ENCODE peak calls at places on chromosomes 5 and 9, in ten cellular contexts. N, X, Z, U, G, L, V, K, Y and Q are unnamed samples.

GRCh38 chr9:97918641-97919040 is 3.7 kb downstream of the TRMO start:
- DNase-seq in L (no peak), Y (no peak), X (no peak), G (no peak), V (peak), U (no peak), K (no peak), Z (no peak), N (no peak), Q (no peak)

GRCh38 chr5:87541033-87541432 is 128.3 kb upstream of the CCNH start:
- DNase-seq in G (no peak), V (peak), Z (peak), Y (no peak), N (no peak), X (peak), L (peak), U (peak), K (peak), Q (peak)

GRCh38 chr5:135139397-135140134 is 105.5 kb upstream of the PITX1 start:
- DNase-seq in Y (peak), U (peak), Z (no peak), G (peak), L (peak), X (no peak), V (peak), N (no peak), K (peak), Q (no peak)

GRCh38 chr5:176413255-176413565 is 3.1 kb downstream of the CLTB start:
- DNase-seq in Z (no peak), U (peak), L (no peak), K (no peak), V (peak), N (no peak), G (no peak), Y (no peak), X (no peak), Q (no peak)

GRCh38 chr5:69415584-69415958 is 655 bp downstream of the MARVELD2 start:
- DNase-seq in Z (peak), G (no peak), U (peak), X (peak), K (no peak), L (no peak), Y (no peak), N (peak), V (peak), Q (no peak)

GRCh38 chr9:126550891-126551351 is 62.8 kb upstream of the LMX1B start:
- DNase-seq in Y (no peak), X (no peak), K (no peak), G (no peak), Z (no peak), U (no peak), V (no peak), L (no peak), N (peak), Q (no peak)

GRCh38 chr9:26243298-26243697 is 565.1 kb upstream of the TUSC1 start:
- DNase-seq in L (no peak), G (no peak), N (no peak), K (no peak), U (no peak), X (no peak), Y (no peak), V (no peak), Z (no peak), Q (no peak)

GRCh38 chr9:102354041-102354440 is 615.6 kb upstream of the GRIN3A start:
- DNase-seq in N (no peak), U (peak), V (peak), Y (no peak), X (no peak), K (no peak), G (no peak), L (no peak), Z (no peak), Q (no peak)

GRCh38 chr5:151079838-151080619 is 805 bp downstream of the TNIP1 start:
- DNase-seq in X (no peak), Z (no peak), K (no peak), Y (peak), G (no peak), L (no peak), N (no peak), U (peak), V (peak), Q (no peak)

GRCh38 chr5:121850272-121850671 is 1.4 kb upstream of the FTMT start:
- DNase-seq in V (no peak), Z (no peak), X (no peak), G (no peak), K (no peak), U (no peak), N (no peak), Y (no peak), L (no peak), Q (no peak)

DNA sequence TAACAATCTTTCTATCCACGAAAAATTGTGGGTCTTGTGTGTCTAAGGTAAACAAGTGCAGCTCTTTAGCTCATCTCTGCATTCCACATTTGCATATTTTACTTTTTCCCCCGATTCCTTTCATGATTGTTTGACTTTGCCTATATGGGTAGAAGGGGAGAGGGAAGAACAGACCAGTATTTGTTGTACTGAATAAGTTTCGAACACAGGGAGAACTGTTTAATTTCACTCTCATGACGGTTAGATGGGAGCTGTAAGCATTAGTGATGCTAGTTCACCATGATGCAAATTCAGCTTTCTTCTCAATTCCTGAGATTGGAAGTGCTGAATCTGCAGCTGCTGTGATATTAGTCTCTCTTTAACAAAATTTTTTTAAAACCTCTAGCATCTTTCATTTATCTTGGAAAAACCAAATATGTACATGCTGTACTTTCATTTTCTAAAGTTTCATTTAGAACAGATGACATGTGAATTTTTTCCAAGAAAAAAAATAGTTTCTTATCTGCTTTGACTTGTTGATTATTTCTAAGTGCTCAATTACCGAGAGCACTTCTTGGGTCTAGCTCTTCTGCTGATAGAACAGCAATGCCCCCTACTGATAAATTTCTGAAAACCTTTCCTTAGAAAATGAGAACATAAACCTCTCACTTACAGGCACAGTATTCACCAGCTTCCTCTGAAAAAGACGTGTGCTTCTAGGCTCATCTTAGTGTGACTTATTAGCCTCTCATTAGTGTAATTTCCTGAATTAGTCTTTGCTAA is 149.5 kb downstream of the BAAT start:
- DNase-seq in N (no peak), G (no peak), V (peak), X (peak), U (peak), K (no peak), Y (no peak), Z (no peak), L (no peak), Q (peak)
- TF ChIP-seq CTCF in N (no peak), G (no peak), V (peak), X (peak), U (peak), K (no peak), Y (no peak), Z (peak), L (no peak), Q (peak)

DNA sequence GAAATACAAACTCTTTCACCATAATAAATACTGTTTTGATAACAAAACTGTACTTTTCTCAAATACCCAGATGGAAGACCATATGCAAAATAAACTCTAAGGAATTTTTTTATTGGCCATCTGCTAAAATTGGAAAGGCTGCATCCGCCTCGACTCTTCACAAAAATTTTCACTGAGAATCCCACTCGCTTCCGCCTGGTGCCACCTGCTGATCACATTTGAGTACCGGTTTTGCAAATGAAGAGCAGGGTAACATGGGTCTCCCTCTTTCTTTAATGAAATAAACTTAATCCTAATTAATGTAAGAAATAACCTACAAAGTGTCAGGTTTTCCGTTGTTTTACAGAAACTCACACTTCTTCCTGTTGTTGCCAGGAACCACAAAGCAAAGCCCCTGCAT is 76.3 kb downstream of the TTLL11 start:
- DNase-seq in K (no peak), Z (no peak), V (no peak), U (no peak), N (no peak), L (no peak), G (no peak), X (peak), Y (no peak), Q (no peak)
- TF ChIP-seq CTCF in K (peak), Z (no peak), V (peak), U (peak), N (no peak), L (peak), G (no peak), X (peak), Y (peak), Q (peak)

DNA sequence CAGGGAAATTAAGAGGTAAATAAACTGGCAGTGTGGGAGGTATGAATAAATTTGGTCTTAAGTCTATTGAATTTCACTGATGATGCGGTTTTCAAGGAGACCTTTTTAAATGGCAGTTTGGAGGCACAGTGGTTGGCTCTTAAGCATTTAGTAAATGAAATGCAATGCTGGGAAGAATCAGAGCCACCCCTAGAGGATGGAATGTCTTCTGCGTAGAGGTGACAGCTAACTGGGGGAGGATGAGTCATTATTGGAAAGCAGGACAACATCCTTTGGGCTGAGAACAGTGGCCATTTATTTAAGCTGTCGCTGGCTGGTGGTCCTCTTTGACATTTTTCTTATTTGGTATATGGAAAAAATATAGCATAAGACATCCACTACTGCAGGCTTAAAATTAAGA is 163.2 kb downstream of the SH3GL2 start:
- DNase-seq in X (peak), U (peak), G (no peak), L (no peak), Z (peak), N (no peak), K (no peak), Y (no peak), V (peak), Q (no peak)
- TF ChIP-seq CTCF in X (peak), U (no peak), G (no peak), L (no peak), Z (peak), N (no peak), K (no peak), Y (no peak), V (peak), Q (no peak)

GRCh38 chr5:159777049-159777448 is 139.2 kb upstream of the ADRA1B start:
- DNase-seq in Z (no peak), Y (no peak), G (no peak), V (no peak), K (no peak), L (no peak), X (no peak), N (no peak), U (no peak), Q (no peak)

GRCh38 chr5:159772698-159773061 is 143.6 kb upstream of the ADRA1B start:
- DNase-seq in Y (no peak), X (no peak), U (no peak), G (no peak), V (no peak), N (no peak), L (no peak), K (no peak), Z (no peak), Q (no peak)

GRCh38 chr5:159774476-159775031 is 141.7 kb upstream of the ADRA1B start:
- DNase-seq in L (no peak), V (no peak), G (no peak), N (no peak), Y (no peak), K (no peak), X (peak), U (no peak), Z (no peak), Q (no peak)

GRCh38 chr5:159775890-159776289 is 140.4 kb upstream of the ADRA1B start:
- DNase-seq in V (no peak), Y (no peak), X (no peak), G (no peak), K (no peak), Z (no peak), N (no peak), U (no peak), L (no peak), Q (no peak)

GRCh38 chr5:159773062-159773924 is 143.0 kb upstream of the ADRA1B start:
- DNase-seq in N (peak), Z (peak), K (peak), L (peak), X (peak), U (peak), V (peak), Y (peak), G (peak), Q (no peak)
- TF ChIP-seq CTCF in N (no peak), Z (no peak), K (no peak), L (peak), X (peak), U (no peak), V (peak), Y (peak), G (no peak), Q (peak)

GRCh38 chr9:13487936-13488335 is 208.4 kb upstream of the MPDZ start:
- DNase-seq in N (no peak), U (no peak), X (no peak), Z (no peak), L (no peak), G (no peak), Y (no peak), V (no peak), K (no peak), Q (peak)

GRCh38 chr9:13487071-13487470 is 207.6 kb upstream of the MPDZ start:
- DNase-seq in U (no peak), Z (no peak), N (no peak), L (no peak), Y (no peak), V (no peak), G (no peak), X (peak), K (no peak), Q (no peak)

GRCh38 chr9:13487498-13487897 is 208.0 kb upstream of the MPDZ start:
- DNase-seq in G (no peak), L (no peak), X (no peak), Y (no peak), Z (no peak), N (no peak), K (no peak), V (no peak), U (no peak), Q (no peak)

GRCh38 chr9:13484186-13484585 is 204.7 kb upstream of the MPDZ start:
- DNase-seq in Z (no peak), V (no peak), N (no peak), G (no peak), K (no peak), U (no peak), L (no peak), X (no peak), Y (no peak), Q (no peak)

DNA sequence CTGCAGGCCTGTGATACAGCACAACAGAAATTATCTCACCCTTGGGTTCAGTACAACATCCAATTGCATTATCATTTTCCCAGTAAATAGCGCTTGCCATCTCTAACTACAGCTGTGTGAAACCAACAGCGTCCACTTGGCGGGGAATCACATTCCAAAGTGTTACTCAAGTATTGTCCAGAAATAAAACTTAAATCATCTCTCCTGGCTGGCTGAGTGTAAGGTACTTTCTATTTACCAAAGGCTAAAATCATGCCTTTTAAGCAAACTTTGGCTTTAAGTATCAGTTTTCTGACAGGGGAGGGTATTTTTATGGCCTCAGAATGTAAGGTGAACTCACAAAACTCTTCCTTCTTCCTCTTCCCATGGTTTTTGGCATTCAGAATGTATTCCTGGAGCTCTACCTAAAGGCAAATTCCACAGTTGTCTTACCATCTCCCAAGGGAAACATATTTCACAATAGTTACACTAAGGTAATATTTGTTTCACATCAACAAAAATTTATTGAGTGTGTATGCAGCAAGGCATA is 205.6 kb upstream of the MPDZ start:
- DNase-seq in L (peak), X (no peak), Y (no peak), U (peak), V (peak), G (peak), Z (no peak), N (no peak), K (peak), Q (peak)
- TF ChIP-seq CTCF in L (peak), X (no peak), Y (no peak), U (peak), V (no peak), G (no peak), Z (no peak), N (no peak), K (no peak), Q (no peak)